ENCODE peak calls at places on chromosome 20, in four cellular contexts. One of them, this sample, is unnamed. For H3K36me3, the result is how much of the 10 kb centered on the place peaks cover.

GRCh38 chr20:13684566-13685222 is 46.0 kb upstream of the TASP1 start:
- DNase-seq in BJ: no peak
- DNase-seq in MM.1S: no peak
- DNase-seq in adrenal gland: no peak
- DNase-seq in this sample: peak

GRCh38 chr20:22001886-22002285 is 296.4 kb downstream of the PAX1 start:
- DNase-seq in BJ: no peak
- DNase-seq in MM.1S: no peak
- DNase-seq in adrenal gland: no peak
- DNase-seq in this sample: no peak

GRCh38 chr20:62161347-62161746 is 17.8 kb downstream of the SS18L1 start:
- DNase-seq in BJ: no peak
- DNase-seq in MM.1S: no peak
- DNase-seq in adrenal gland: no peak
- DNase-seq in this sample: no peak

GRCh38 chr20:20549699-20550098 is 162.7 kb downstream of the RALGAPA2 start:
- DNase-seq in BJ: peak
- DNase-seq in MM.1S: no peak
- DNase-seq in adrenal gland: no peak
- DNase-seq in this sample: no peak

GRCh38 chr20:43937586-43937985 is 22.9 kb downstream of the TOX2 start:
- DNase-seq in BJ: no peak
- DNase-seq in MM.1S: peak
- DNase-seq in adrenal gland: no peak
- DNase-seq in this sample: no peak

GRCh38 chr20:44702776-44703175 is 12.4 kb upstream of the CCN5 start:
- DNase-seq in BJ: peak
- DNase-seq in MM.1S: no peak
- DNase-seq in adrenal gland: peak
- DNase-seq in this sample: peak

GRCh38 chr20:14918981-14919380 is 581.6 kb upstream of the FLRT3 start:
- DNase-seq in BJ: no peak
- DNase-seq in MM.1S: no peak
- DNase-seq in adrenal gland: no peak
- DNase-seq in this sample: no peak

GRCh38 chr20:51628533-51629398 is 86.2 kb upstream of the NFATC2 start:
- DNase-seq in BJ: peak
- DNase-seq in MM.1S: no peak
- DNase-seq in adrenal gland: no peak
- DNase-seq in this sample: no peak

GRCh38 chr20:7843613-7844012 is 96.6 kb downstream of the HAO1 start:
- DNase-seq in BJ: no peak
- DNase-seq in MM.1S: no peak
- DNase-seq in adrenal gland: no peak
- DNase-seq in this sample: no peak

GRCh38 chr20:63058696-63059335 is 52.1 kb upstream of the BHLHE23 start:
- DNase-seq in BJ: no peak
- DNase-seq in MM.1S: no peak
- DNase-seq in adrenal gland: peak
- DNase-seq in this sample: no peak

GRCh38 chr20:62818592-62819493 is 2.0 kb downstream of the COL9A3 start:
- DNase-seq in BJ: no peak
- DNase-seq in MM.1S: no peak
- DNase-seq in adrenal gland: peak
- DNase-seq in this sample: no peak

GRCh38 chr20:50427740-50428462 is 82.3 kb upstream of the PTPN1 start:
- DNase-seq in BJ: no peak
- DNase-seq in MM.1S: no peak
- DNase-seq in adrenal gland: peak
- DNase-seq in this sample: no peak

GRCh38 chr20:36126836-36127529 is 27.6 kb upstream of the EPB41L1 start:
- DNase-seq in BJ: no peak
- DNase-seq in MM.1S: no peak
- DNase-seq in adrenal gland: no peak
- DNase-seq in this sample: no peak

GRCh38 chr20:54407446-54407845 is 67.9 kb upstream of the DOK5 start:
- DNase-seq in BJ: no peak
- DNase-seq in MM.1S: no peak
- DNase-seq in adrenal gland: no peak
- DNase-seq in this sample: no peak
- TF ChIP-seq CTCF in BJ: no peak
- TF ChIP-seq CTCF in MM.1S: no peak
- TF ChIP-seq CTCF in adrenal gland: no peak
- TF ChIP-seq CTCF in this sample: no peak

GRCh38 chr20:46356195-46357029 is 48.1 kb upstream of the CDH22 start:
- DNase-seq in BJ: no peak
- DNase-seq in MM.1S: no peak
- DNase-seq in adrenal gland: no peak
- DNase-seq in this sample: no peak

GRCh38 chr20:46357030-46357514 is 48.8 kb upstream of the CDH22 start:
- DNase-seq in BJ: no peak
- DNase-seq in MM.1S: no peak
- DNase-seq in adrenal gland: peak
- DNase-seq in this sample: no peak

GRCh38 chr20:46359233-46359751 is 47.1 kb downstream of the ELMO2 start:
- DNase-seq in BJ: no peak
- DNase-seq in MM.1S: no peak
- DNase-seq in adrenal gland: no peak
- DNase-seq in this sample: peak

GRCh38 chr20:46355778-46356177 is 47.5 kb upstream of the CDH22 start:
- DNase-seq in BJ: no peak
- DNase-seq in MM.1S: no peak
- DNase-seq in adrenal gland: no peak
- DNase-seq in this sample: no peak

GRCh38 chr20:46358336-46359058 is 47.9 kb downstream of the ELMO2 start:
- DNase-seq in BJ: no peak
- DNase-seq in MM.1S: no peak
- DNase-seq in adrenal gland: peak
- DNase-seq in this sample: no peak
- H3K4me3 ChIP-seq in BJ: no peak
- H3K4me3 ChIP-seq in MM.1S: no peak
- H3K4me3 ChIP-seq in adrenal gland: no peak
- H3K4me3 ChIP-seq in this sample: no peak

GRCh38 chr20:59032713-59033059 is 551 bp upstream of the ATP5F1E start:
- DNase-seq in BJ: no peak
- DNase-seq in MM.1S: no peak
- DNase-seq in adrenal gland: peak
- DNase-seq in this sample: no peak

GRCh38 chr20:59033093-59033492 is 958 bp upstream of the ATP5F1E start:
- DNase-seq in BJ: no peak
- DNase-seq in MM.1S: no peak
- DNase-seq in adrenal gland: no peak
- DNase-seq in this sample: no peak

GRCh38 chr20:59032023-59032712 is at the start of gene ATP5F1E:
- DNase-seq in BJ: peak
- DNase-seq in MM.1S: peak
- DNase-seq in adrenal gland: peak
- DNase-seq in this sample: peak

GRCh38 chr20:59030911-59031310 is 1.2 kb downstream of the ATP5F1E start:
- DNase-seq in BJ: no peak
- DNase-seq in MM.1S: no peak
- DNase-seq in adrenal gland: no peak
- DNase-seq in this sample: no peak

DNA sequence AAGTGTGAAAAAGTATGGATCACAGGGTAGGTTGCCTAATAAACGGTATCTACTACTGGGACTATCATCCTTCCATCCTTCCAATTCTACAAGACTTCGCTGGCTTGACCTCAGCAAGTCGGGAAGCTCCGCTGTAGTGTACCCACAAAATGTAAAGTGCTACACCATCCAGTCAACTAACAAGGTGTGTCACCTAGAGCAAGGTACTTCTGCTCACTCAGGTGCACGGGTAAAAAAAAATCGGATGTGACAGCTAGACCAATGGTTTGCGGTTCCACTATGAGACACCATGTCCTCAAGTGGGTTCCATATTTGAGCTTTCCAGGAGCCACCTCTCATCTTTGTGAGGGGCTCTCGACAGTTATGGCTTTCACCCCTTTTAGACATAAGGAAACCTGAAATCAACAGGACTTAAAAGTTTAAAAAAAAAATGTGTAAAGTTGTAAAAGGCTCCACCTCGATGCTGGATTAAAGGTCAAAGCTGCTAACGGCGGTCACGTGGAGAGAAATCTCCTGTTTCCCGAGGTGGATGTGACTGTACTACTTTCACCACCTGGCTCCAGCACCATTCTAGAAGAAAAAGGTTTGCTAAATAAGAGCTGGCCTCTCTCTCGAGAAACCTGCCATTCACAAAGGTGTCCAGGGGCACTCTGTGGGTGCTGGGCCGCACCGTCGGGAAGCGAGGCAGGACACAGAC is 661 bp downstream of the ATP5F1E start:
- DNase-seq in BJ: no peak
- DNase-seq in MM.1S: peak
- DNase-seq in adrenal gland: no peak
- DNase-seq in this sample: no peak
- H3K36me3 ChIP-seq in BJ: under half
- H3K36me3 ChIP-seq in MM.1S: under half
- H3K36me3 ChIP-seq in adrenal gland: under half
- H3K36me3 ChIP-seq in this sample: under half

GRCh38 chr20:39399463-39399862 is 437.3 kb downstream of the DHX35 start:
- DNase-seq in BJ: no peak
- DNase-seq in MM.1S: no peak
- DNase-seq in adrenal gland: no peak
- DNase-seq in this sample: no peak
- TF ChIP-seq CTCF in BJ: no peak
- TF ChIP-seq CTCF in MM.1S: no peak
- TF ChIP-seq CTCF in adrenal gland: no peak
- TF ChIP-seq CTCF in this sample: peak

DNA sequence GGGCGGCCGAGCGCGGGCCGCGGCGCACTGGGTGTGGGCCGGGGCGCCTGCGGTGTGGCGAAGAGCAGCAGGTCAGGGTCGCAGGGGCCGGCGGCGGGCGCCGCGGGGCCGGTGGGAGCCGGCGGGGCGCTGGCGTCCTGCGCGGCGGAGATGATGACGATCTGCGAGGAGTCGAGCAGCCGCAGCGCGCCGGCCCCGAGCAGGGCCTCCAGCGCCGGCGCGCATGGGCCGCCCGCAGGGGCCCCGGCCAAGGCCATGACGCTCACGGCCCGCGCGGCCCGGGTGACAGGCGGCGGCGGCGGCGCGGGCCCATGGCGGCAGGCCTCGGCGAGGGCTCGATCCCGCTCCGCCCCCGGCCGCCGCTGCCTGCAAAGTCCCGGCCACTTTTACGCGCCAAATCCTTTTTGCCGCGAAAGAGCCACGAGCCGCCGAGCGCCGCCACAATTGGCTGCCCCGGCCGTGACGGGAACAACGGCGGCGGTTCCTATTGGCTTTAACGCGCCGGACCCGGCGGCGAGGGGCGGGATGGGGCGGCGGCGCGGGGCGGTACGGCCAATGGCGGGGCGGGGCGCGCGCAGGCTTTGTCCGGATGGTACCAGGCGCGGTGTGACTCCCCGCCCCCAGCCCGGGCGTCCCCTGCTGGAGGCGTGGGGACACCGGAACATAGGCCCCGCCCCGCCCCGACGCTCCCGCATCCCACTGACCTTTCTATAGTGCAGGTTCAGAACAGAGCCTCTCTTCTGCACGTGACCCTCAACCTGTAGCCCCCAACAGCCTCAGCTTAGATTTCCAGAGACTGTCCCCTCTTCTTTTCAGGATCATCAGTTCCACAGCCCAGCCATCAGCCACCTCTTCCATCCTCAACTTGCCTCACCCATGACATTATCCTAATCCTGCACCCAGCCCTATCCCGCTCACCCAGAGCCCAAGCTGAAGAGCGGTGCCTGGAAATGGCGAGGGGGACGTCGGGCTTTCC is at the start of gene E2F1:
- DNase-seq in BJ: peak
- DNase-seq in MM.1S: peak
- DNase-seq in adrenal gland: peak
- DNase-seq in this sample: peak
- H3K4me3 ChIP-seq in BJ: peak
- H3K4me3 ChIP-seq in MM.1S: peak
- H3K4me3 ChIP-seq in adrenal gland: no peak
- H3K4me3 ChIP-seq in this sample: peak

DNA sequence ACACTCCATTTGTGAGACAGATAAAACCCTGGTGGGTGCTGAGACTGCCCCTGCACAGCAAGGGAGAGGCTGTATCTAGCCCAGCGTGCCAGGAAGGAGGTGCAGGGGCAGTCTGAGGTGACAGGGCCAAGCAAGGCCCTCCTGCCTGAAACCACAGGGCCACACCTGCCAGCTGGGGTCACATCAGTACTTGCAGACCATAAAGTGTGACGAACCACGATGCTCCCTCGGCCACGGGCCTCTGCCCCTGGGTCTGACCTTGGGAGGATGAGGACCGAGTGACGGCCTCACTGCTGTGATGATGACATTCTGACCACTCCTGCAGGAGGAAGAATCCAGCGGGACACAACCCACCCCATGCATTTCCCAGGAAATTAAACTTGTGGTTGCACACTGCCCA is 75.1 kb downstream of the NINL start:
- DNase-seq in BJ: no peak
- DNase-seq in MM.1S: no peak
- DNase-seq in adrenal gland: no peak
- DNase-seq in this sample: no peak
- H3K36me3 ChIP-seq in BJ: under half
- H3K36me3 ChIP-seq in MM.1S: under half
- H3K36me3 ChIP-seq in adrenal gland: under half
- H3K36me3 ChIP-seq in this sample: under half

DNA sequence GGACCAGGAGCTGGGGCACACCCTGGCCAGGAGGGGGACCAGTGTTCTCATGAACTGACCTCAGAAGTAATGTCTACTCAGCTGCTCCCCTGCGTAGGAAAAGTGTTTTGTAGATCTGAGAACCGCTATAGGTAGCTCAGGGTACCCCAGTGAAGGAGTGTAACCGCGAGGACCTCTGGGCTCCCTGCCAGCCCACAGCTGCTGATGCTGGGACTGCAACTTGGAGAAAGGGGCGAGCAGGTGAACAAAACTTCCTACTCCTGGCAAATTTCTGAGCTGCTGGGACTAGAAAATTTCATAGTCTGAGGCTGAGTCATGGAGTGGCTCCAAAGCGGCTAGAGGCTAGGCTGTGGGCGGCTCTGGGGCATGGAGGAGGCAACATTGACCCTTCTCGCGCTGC is 51.9 kb downstream of the PYGB start:
- DNase-seq in BJ: no peak
- DNase-seq in MM.1S: peak
- DNase-seq in adrenal gland: no peak
- DNase-seq in this sample: no peak
- TF ChIP-seq CTCF in BJ: no peak
- TF ChIP-seq CTCF in MM.1S: peak
- TF ChIP-seq CTCF in adrenal gland: no peak
- TF ChIP-seq CTCF in this sample: no peak

GRCh38 chr20:39871013-39871412 is 818.0 kb downstream of the MAFB start:
- DNase-seq in BJ: no peak
- DNase-seq in MM.1S: no peak
- DNase-seq in adrenal gland: no peak
- DNase-seq in this sample: no peak

GRCh38 chr20:39873286-39873685 is 815.8 kb downstream of the MAFB start:
- DNase-seq in BJ: no peak
- DNase-seq in MM.1S: no peak
- DNase-seq in adrenal gland: no peak
- DNase-seq in this sample: no peak

GRCh38 chr20:39875493-39876110 is 813.4 kb downstream of the MAFB start:
- DNase-seq in BJ: no peak
- DNase-seq in MM.1S: no peak
- DNase-seq in adrenal gland: no peak
- DNase-seq in this sample: no peak

GRCh38 chr20:39876974-39877615 is 811.9 kb downstream of the MAFB start:
- DNase-seq in BJ: no peak
- DNase-seq in MM.1S: no peak
- DNase-seq in adrenal gland: no peak
- DNase-seq in this sample: no peak

GRCh38 chr20:39874049-39874893 is 814.8 kb downstream of the MAFB start:
- DNase-seq in BJ: no peak
- DNase-seq in MM.1S: peak
- DNase-seq in adrenal gland: peak
- DNase-seq in this sample: peak
- H3K4me3 ChIP-seq in BJ: no peak
- H3K4me3 ChIP-seq in MM.1S: no peak
- H3K4me3 ChIP-seq in adrenal gland: no peak
- H3K4me3 ChIP-seq in this sample: no peak

This sample was measured in GM06990.